ENCODE peak calls at places on chromosomes 3 and 15, in six cellular contexts. P, B, C, W, F and T are unnamed samples.

GRCh38 chr15:79656151-79656797 is 224.1 kb downstream of the MINAR1 start:
- DNase-seq in P (no peak), B (no peak), C (no peak), W (no peak), F (no peak), T (no peak)

GRCh38 chr15:66789029-66790025 is 87.3 kb downstream of the SMAD6 start:
- DNase-seq in P (no peak), B (no peak), C (peak), W (no peak), F (no peak), T (no peak)

GRCh38 chr15:40289140-40289775 is 6.4 kb upstream of the ANKRD63 start:
- DNase-seq in P (no peak), B (no peak), C (no peak), W (no peak), F (no peak), T (no peak)

GRCh38 chr3:141243295-141243707 is 11.7 kb downstream of the PXYLP1 start:
- DNase-seq in P (peak), B (no peak), C (peak), W (peak), F (peak), T (no peak)

GRCh38 chr3:170437151-170437550 is 18.5 kb downstream of the CLDN11 start:
- DNase-seq in P (no peak), B (no peak), C (no peak), W (no peak), F (no peak), T (no peak)

GRCh38 chr3:85360742-85361387 is 402.1 kb downstream of the CADM2 start:
- DNase-seq in P (no peak), B (no peak), C (peak), W (no peak), F (peak), T (no peak)

GRCh38 chr3:122358633-122359032 is 24.4 kb downstream of the MIX23 start:
- DNase-seq in P (no peak), B (no peak), C (no peak), W (no peak), F (no peak), T (no peak)

GRCh38 chr3:120324185-120324584 is 25.0 kb downstream of the LRRC58 start:
- DNase-seq in P (no peak), B (no peak), C (peak), W (no peak), F (no peak), T (no peak)

GRCh38 chr3:126983653-126984390 is 907 bp downstream of the PLXNA1 start:
- DNase-seq in P (peak), B (no peak), C (peak), W (no peak), F (no peak), T (no peak)

GRCh38 chr3:17544632-17545031 is 197.8 kb downstream of the TBC1D5 start:
- DNase-seq in P (no peak), B (no peak), C (peak), W (no peak), F (no peak), T (no peak)

GRCh38 chr15:40305281-40305680 is 2.5 kb downstream of the PLCB2 start:
- DNase-seq in P (no peak), B (no peak), C (no peak), W (no peak), F (no peak), T (no peak)

GRCh38 chr15:87736921-87737389 is 519.6 kb downstream of the NTRK3 start:
- DNase-seq in P (no peak), B (no peak), C (peak), W (no peak), F (no peak), T (no peak)

GRCh38 chr3:55923626-55924025 is 436.5 kb upstream of the WNT5A start:
- DNase-seq in P (no peak), B (no peak), C (no peak), W (no peak), F (no peak), T (no peak)

GRCh38 chr15:37100109-37100873 is at the start of gene MEIS2:
- DNase-seq in P (no peak), B (peak), C (peak), W (no peak), F (peak), T (peak)

GRCh38 chr3:88180398-88180999 is 30.7 kb downstream of the C3orf38 start:
- DNase-seq in P (peak), B (no peak), C (peak), W (no peak), F (peak), T (no peak)

GRCh38 chr3:187027531-187027936 is 97.2 kb downstream of the ST6GAL1 start:
- DNase-seq in P (peak), B (no peak), C (no peak), W (no peak), F (no peak), T (no peak)

GRCh38 chr15:89132611-89133242 is 44.5 kb downstream of the ABHD2 start:
- DNase-seq in P (no peak), B (no peak), C (no peak), W (peak), F (peak), T (no peak)

GRCh38 chr15:61796056-61796455 is 264.2 kb downstream of the VPS13C start:
- DNase-seq in P (no peak), B (no peak), C (peak), W (no peak), F (no peak), T (no peak)

GRCh38 chr3:4251412-4251811 is 51.8 kb upstream of the SETMAR start:
- DNase-seq in P (no peak), B (no peak), C (no peak), W (no peak), F (no peak), T (no peak)

GRCh38 chr3:23294770-23295387 is 91.8 kb downstream of the UBE2E2 start:
- DNase-seq in P (no peak), B (no peak), C (no peak), W (no peak), F (no peak), T (no peak)

GRCh38 chr3:43879166-43879565 is 188.4 kb downstream of the ABHD5 start:
- DNase-seq in P (no peak), B (no peak), C (peak), W (no peak), F (no peak), T (no peak)

GRCh38 chr15:76164602-76165001 is 104.8 kb downstream of the TMEM266 start:
- DNase-seq in P (no peak), B (no peak), C (no peak), W (no peak), F (no peak), T (no peak)

GRCh38 chr15:77633134-77633912 is 611 bp upstream of the LINGO1 start:
- DNase-seq in P (peak), B (peak), C (peak), W (peak), F (peak), T (peak)

GRCh38 chr3:183490653-183491052 is 62.2 kb upstream of the MCF2L2 start:
- DNase-seq in P (peak), B (no peak), C (peak), W (no peak), F (no peak), T (no peak)

GRCh38 chr15:68450192-68450591 is 18.2 kb upstream of the ITGA11 start:
- DNase-seq in P (no peak), B (no peak), C (no peak), W (no peak), F (no peak), T (no peak)

GRCh38 chr3:111285691-111286090 is 214.1 kb downstream of the NECTIN3 start:
- DNase-seq in P (no peak), B (no peak), C (no peak), W (no peak), F (no peak), T (no peak)

GRCh38 chr3:98529856-98530459 is 1.8 kb upstream of the GPR15 start:
- DNase-seq in P (no peak), B (no peak), C (no peak), W (no peak), F (no peak), T (no peak)

GRCh38 chr3:193897288-193897687 is 238.7 kb upstream of the HES1 start:
- DNase-seq in P (no peak), B (no peak), C (no peak), W (no peak), F (no peak), T (no peak)

GRCh38 chr3:187072582-187072981 is 66.7 kb downstream of the RPL39L start:
- DNase-seq in P (no peak), B (no peak), C (no peak), W (no peak), F (no peak), T (no peak)